ENCODE peak calls at places on chromosomes 3 and 15, in four cellular contexts. E is epithelial cell of esophagus, L is cardiac muscle cell, B is psoas muscle. Z is an unnamed sample.

GRCh38 chr3:179229177-179229576 is 21.7 kb downstream of the KCNMB3 start:
- DNase-seq in E (no peak), L (no peak), B (no peak), Z (no peak)

GRCh38 chr3:29346828-29347227 is 66.0 kb downstream of the RBMS3 start:
- DNase-seq in E (no peak), L (no peak), B (no peak), Z (no peak)

GRCh38 chr3:12316721-12317351 is 28.0 kb downstream of the PPARG start:
- DNase-seq in E (no peak), L (no peak), B (no peak), Z (no peak)

GRCh38 chr3:185929192-185930151 is 8.3 kb downstream of the TRA2B start:
- DNase-seq in E (peak), L (no peak), B (no peak), Z (no peak)

GRCh38 chr3:13136426-13136825 is 63.2 kb upstream of the IQSEC1 start:
- DNase-seq in E (no peak), L (no peak), B (no peak), Z (no peak)

GRCh38 chr15:100058458-100058857 is 283.3 kb downstream of the ADAMTS17 start:
- DNase-seq in E (no peak), L (no peak), B (no peak), Z (no peak)

GRCh38 chr3:22536582-22536981 is 666.5 kb upstream of the UBE2E2 start:
- DNase-seq in E (peak), L (no peak), B (no peak), Z (no peak)

GRCh38 chr15:34721802-34722795 is 32.7 kb downstream of the GJD2 start:
- DNase-seq in E (peak), L (peak), B (peak), Z (peak)

GRCh38 chr3:140719841-140720240 is 42.0 kb downstream of the TRIM42 start:
- DNase-seq in E (no peak), L (no peak), B (no peak), Z (no peak)

GRCh38 chr3:133899309-133899708 is 3.6 kb upstream of the RAB6B start:
- DNase-seq in E (no peak), L (no peak), B (no peak), Z (no peak)

GRCh38 chr15:66498501-66499386 is 1.2 kb upstream of the SNAPC5 start:
- DNase-seq in E (no peak), L (peak), B (no peak), Z (no peak)

GRCh38 chr3:186417791-186418190 is 55.8 kb upstream of the DGKG start:
- DNase-seq in E (peak), L (no peak), B (no peak), Z (no peak)

GRCh38 chr3:165920984-165921383 is 83.8 kb upstream of the BCHE start:
- DNase-seq in E (no peak), L (no peak), B (no peak), Z (no peak)

GRCh38 chr3:33803252-33803651 is 4.8 kb downstream of the PDCD6IP start:
- DNase-seq in E (no peak), L (no peak), B (no peak), Z (no peak)

GRCh38 chr15:100059094-100059493 is 282.7 kb downstream of the ADAMTS17 start:
- DNase-seq in E (no peak), L (no peak), B (no peak), Z (no peak)

GRCh38 chr3:107662586-107662985 is 139.8 kb downstream of the BBX start:
- DNase-seq in E (peak), L (no peak), B (no peak), Z (no peak)

GRCh38 chr3:71681224-71681668 is 44.0 kb downstream of the EIF4E3 start:
- DNase-seq in E (peak), L (peak), B (peak), Z (peak)

GRCh38 chr3:22378869-22379268 is 627.9 kb upstream of the ZNF385D start:
- DNase-seq in E (no peak), L (no peak), B (no peak), Z (no peak)

GRCh38 chr3:167507954-167508353 is 34.1 kb upstream of the SERPINI2 start:
- DNase-seq in E (no peak), L (no peak), B (no peak), Z (no peak)

GRCh38 chr3:178562869-178563232 is 26.6 kb downstream of the KCNMB2 start:
- DNase-seq in E (no peak), L (no peak), B (no peak), Z (no peak)

GRCh38 chr3:35638640-35639250 is 580 bp upstream of the ARPP21 start:
- DNase-seq in E (no peak), L (no peak), B (no peak), Z (no peak)

GRCh38 chr15:36517758-36518157 is 61.7 kb upstream of the CDIN1 start:
- DNase-seq in E (no peak), L (no peak), B (no peak), Z (no peak)

GRCh38 chr15:50064674-50065073 is 54.4 kb downstream of the ATP8B4 start:
- DNase-seq in E (no peak), L (no peak), B (no peak), Z (no peak)

GRCh38 chr3:17387108-17387507 is 355.3 kb downstream of the TBC1D5 start:
- DNase-seq in E (no peak), L (no peak), B (no peak), Z (no peak)

GRCh38 chr3:26550413-26550812 is 72.2 kb upstream of the LRRC3B start:
- DNase-seq in E (no peak), L (no peak), B (no peak), Z (no peak)

GRCh38 chr15:72306211-72306785 is 13.7 kb downstream of the CELF6 start:
- DNase-seq in E (peak), L (no peak), B (no peak), Z (peak)

GRCh38 chr3:8869613-8870012 is 93.7 kb downstream of the RAD18 start:
- DNase-seq in E (peak), L (no peak), B (no peak), Z (no peak)

GRCh38 chr3:62421275-62421674 is 47.9 kb upstream of the FEZF2 start:
- DNase-seq in E (no peak), L (no peak), B (no peak), Z (no peak)

GRCh38 chr3:111033470-111034108 is 38.0 kb upstream of the NECTIN3 start:
- DNase-seq in E (peak), L (no peak), B (no peak), Z (no peak)

GRCh38 chr3:123884258-123884831 is at the start of gene MYLK:
- DNase-seq in E (peak), L (peak), B (peak), Z (peak)

GRCh38 chr3:69006083-69006482 is 7.4 kb downstream of the EOGT start:
- DNase-seq in E (peak), L (no peak), B (no peak), Z (no peak)

GRCh38 chr3:29373016-29373690 is 92.3 kb downstream of the RBMS3 start:
- DNase-seq in E (no peak), L (no peak), B (no peak), Z (no peak)

DNA sequence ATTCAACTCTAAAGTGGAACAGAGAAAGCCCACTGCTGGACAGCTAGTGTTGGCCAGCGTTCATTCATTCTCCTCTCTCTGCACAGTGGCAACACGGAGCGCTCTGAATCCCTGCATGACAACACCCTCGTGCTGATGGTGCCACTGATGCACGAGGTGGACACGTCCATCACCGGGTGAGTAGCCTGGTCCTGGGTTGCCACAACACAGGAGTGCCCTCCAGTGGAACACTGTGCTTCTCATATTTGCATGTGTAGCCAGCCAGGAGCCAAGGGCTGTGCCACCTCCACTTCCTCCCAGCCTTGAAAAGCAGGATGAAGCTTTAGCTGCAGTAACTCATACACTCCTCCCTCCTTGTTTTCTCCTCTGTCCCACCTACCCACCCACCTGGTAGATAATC is 120.0 kb upstream of the CTDSPL start:
- DNase-seq in E (peak), L (no peak), B (peak), Z (peak)
- TF ChIP-seq CTCF in E (peak), L (peak), B (peak), Z (no peak)

DNA sequence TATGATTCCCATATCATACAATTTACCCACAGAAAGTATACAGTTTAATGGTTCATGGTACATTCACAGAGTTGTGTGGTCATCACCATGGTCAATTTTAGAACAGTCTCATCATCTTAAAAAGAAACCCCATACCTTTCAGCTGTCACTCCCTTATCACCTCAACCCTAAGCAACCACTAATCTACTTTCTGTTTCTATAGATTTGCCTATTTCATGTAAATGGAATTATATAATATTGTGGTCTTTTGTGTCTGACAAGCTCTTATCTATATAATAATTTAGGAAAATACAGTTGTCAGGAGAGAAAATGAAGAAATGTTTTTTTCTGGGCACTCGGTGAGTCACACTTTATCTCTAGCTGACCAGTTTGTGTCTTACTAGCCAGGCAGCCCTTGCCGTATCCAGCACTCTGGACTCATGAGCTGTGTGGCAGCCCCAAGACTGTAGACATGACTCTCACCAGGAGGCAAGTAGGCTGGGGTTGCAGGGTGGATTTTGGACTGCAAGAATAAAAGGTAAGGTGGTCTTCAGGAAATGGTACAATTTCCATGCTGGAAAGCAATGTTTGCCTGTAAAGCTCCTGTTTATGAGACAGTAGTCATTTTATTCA is 234.6 kb downstream of the THRB start:
- DNase-seq in E (no peak), L (peak), B (peak), Z (no peak)
- TF ChIP-seq CTCF in E (no peak), L (no peak), B (no peak), Z (no peak)

GRCh38 chr3:176399193-176399592 is 798.1 kb downstream of the TBL1XR1 start:
- DNase-seq in E (no peak), L (no peak), B (no peak), Z (no peak)

DNA sequence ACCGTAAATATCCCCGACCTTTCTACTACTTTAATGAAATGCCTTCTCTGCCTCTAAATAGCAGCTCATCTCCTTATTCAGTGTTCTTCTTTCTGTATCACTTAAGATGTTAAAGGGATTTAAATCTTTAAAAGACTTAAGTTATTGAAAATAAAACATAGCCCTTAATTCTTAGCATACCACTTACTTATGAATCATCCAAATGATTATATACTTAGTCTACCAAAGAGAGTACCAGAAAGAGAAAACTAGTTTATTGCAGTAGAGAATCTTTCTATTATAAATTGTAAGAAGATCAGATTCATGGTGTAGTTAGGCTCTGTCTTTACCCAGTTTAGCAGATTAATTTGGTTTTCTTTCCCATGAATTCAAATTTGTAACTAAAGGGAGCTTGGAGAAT is 802.0 kb downstream of the TBL1XR1 start:
- DNase-seq in E (no peak), L (no peak), B (no peak), Z (no peak)
- TF ChIP-seq CTCF in E (no peak), L (no peak), B (no peak), Z (no peak)

DNA sequence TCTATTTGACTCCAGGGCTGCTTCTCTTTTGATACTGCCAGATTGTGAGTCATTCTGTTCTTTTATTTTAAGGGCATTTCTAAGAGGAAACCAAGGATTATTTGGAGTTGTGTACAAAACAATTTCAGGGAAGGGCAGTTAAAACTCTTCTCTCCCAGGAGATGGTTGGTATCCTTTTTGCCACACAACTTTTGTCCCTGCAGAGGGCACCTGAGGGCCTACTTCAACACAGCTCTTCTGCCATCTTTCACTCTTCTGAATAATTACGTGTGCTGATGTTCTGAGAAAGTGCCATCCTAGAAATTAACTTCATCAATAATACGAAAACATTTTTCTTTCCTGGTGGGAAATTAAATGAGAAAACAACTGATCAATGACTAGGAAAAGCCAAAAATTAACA is 75.7 kb upstream of the GADL1 start:
- DNase-seq in E (peak), L (no peak), B (no peak), Z (no peak)
- TF ChIP-seq CTCF in E (peak), L (peak), B (peak), Z (no peak)

DNA sequence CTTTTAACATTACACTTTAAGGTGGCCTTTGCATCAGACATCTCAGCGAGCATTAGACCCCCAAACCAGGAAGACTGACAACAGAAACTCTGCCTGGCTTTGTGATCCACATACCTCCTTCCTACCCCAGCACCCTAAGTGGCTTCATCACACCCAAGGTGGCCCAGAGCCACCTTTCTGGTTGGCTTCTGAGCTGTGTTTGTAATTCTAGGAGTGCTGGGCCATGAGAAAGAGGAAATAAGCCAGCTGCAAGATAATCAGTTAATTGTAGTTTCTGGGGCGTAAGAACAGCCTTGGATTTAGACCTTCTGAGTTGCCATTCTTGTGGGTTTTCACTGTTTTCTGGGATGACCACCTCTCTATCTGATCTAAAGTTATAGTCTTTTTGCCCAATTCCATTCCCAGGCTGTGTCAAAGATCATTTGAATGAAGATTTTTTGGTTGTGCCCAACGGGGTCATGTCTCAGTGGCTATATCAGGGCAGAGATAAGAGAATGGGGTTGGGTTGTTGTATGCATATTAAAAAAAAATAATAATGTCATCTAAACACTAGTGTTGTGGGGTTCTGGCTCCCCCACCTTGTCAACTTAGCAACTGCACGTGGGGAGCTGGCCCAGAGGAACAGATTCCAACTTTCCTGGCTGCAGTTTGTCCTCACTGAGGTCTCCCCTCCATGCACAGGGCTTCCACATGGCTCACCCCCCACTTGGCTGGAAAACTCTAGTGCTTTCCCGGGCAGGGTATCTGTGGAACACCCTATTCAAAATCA is 234.8 kb upstream of the WNT5A start:
- DNase-seq in E (peak), L (peak), B (no peak), Z (peak)
- TF ChIP-seq CTCF in E (peak), L (peak), B (peak), Z (peak)

DNA sequence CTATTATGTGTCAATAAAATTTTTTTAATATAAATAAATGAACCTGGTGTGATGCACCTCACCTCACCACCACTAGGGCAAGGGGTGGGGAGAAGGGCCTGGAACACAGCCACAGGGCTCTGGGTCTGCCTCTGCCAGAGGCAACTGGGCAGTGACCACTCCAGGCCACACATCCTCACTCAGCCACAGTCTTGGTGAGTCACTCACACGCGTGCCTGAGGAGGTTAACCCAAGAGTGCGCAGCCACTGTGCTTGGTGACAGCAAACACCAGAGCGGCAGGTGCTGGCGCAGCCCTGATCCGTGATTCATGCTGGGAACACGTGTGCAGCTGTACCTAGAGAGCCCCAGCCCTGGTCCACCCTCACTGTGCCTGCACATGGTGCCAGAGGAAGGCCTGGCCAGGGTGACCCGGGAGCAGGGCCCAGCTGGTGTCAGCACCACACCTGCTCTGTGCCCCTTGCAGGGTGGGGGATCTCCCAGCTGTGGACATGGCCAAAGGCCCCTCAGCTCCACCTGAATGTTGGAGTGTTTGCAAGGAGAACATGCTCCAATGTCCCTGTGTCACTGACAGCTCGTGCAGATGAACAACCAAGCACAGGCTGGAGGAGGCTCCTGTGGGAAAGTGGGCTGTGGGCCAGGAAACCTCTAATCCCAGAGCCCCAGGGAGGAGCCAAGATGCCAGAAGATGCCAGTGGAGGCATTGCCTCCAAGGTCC is 2.1 kb downstream of the SLC41A3 start:
- DNase-seq in E (peak), L (no peak), B (peak), Z (no peak)
- TF ChIP-seq CTCF in E (peak), L (peak), B (peak), Z (peak)

GRCh38 chr15:67782592-67782991 is 42.7 kb upstream of the SKOR1 start:
- DNase-seq in E (no peak), L (no peak), B (no peak), Z (no peak)

GRCh38 chr15:67784856-67785430 is 40.4 kb upstream of the SKOR1 start:
- DNase-seq in E (no peak), L (no peak), B (no peak), Z (no peak)

GRCh38 chr15:67784057-67784781 is 41.1 kb upstream of the SKOR1 start:
- DNase-seq in E (no peak), L (no peak), B (no peak), Z (no peak)

GRCh38 chr15:67781907-67782559 is 43.3 kb upstream of the SKOR1 start:
- DNase-seq in E (no peak), L (no peak), B (no peak), Z (no peak)

GRCh38 chr15:67783303-67783702 is 42.0 kb upstream of the SKOR1 start:
- DNase-seq in E (no peak), L (no peak), B (no peak), Z (no peak)
- TF ChIP-seq CTCF in E (no peak), L (no peak), B (no peak), Z (no peak)

GRCh38 chr15:78811825-78812183 is 540 bp upstream of the ADAMTS7 start:
- DNase-seq in E (no peak), L (no peak), B (peak), Z (peak)
- TF ChIP-seq CTCF in E (no peak), L (no peak), B (no peak), Z (peak)

DNA sequence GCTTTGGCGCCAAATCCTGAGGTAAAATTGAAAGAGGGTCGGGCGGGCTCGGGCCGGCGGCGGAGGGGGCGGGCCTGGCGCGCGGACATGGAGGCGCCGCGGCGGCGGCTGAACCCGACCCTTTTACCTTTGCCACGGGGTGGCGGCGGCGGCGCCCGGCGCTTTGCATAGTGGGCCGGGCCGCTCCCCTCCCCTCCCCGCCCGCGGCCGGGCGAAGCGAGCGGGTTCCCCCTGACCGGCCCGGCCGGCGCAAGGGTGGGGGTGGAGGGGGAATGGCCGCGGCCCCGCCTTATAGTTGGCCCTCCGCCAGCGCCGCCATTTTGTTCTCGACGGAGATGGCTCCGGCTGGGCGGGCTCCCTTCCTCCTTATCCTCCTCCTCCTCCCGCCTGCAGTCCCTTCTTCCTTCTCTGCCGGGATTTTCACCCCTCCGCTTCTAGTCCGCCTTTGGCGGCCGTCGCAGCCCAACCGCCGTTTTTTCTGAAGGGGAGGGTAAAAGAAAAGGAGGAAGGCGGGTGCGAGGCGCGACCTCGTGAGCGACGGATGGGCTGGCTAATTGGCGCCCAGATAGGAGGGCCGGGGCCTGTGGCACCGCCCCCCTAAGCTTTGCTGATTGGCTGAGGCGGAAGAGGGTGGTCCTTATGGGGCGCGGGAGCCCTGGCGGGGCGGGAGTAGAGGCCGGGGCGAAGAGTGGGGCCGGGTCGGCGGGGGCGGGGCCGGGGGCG is 664 bp downstream of the NR2C2 start:
- DNase-seq in E (peak), L (peak), B (peak), Z (peak)
- TF ChIP-seq CTCF in E (no peak), L (no peak), B (no peak), Z (no peak)